ENCODE peak calls at places on chromosomes 2 and 18, in nine cellular contexts. E, R, D, N, B, L, M, S and G are unnamed samples.

GRCh38 chr18:75204262-75204977 is 4.5 kb downstream of the PTGR3 start:
- DNase-seq in E (no peak), R (peak; percentile 30), D (peak; percentile 31), N (no peak), B (no peak), L (peak; percentile 73), M (no peak), S (peak; percentile 68), G (peak; percentile 18)

GRCh38 chr2:120890566-120891360 is 155.1 kb downstream of the GLI2 start:
- DNase-seq in E (no peak), R (no peak), D (no peak), N (no peak), B (no peak), L (no peak), M (no peak), S (no peak), G (no peak)

GRCh38 chr2:6111676-6112294 is 419.6 kb downstream of the SOX11 start:
- DNase-seq in E (no peak), R (no peak), D (no peak), N (no peak), B (no peak), L (no peak), M (no peak), S (no peak), G (no peak)

GRCh38 chr2:191020742-191021381 is 6.9 kb upstream of the STAT1 start:
- DNase-seq in E (peak; percentile 27), R (peak; percentile 33), D (peak; percentile 24), N (no peak), B (peak; percentile 76), L (no peak), M (peak; percentile 64), S (no peak), G (peak; percentile 72)

GRCh38 chr2:173550143-173550542 is 195.5 kb downstream of the CDCA7 start:
- DNase-seq in E (no peak), R (no peak), D (no peak), N (no peak), B (peak; percentile 77), L (no peak), M (no peak), S (no peak), G (peak; percentile 72)

GRCh38 chr2:214069254-214069653 is 341.6 kb upstream of the VWC2L start:
- DNase-seq in E (no peak), R (peak; percentile 3), D (no peak), N (peak; percentile 28), B (peak; percentile 84), L (no peak), M (peak; percentile 94), S (no peak), G (peak; percentile 98)

GRCh38 chr2:137192366-137193315 is 427.3 kb downstream of the THSD7B start:
- DNase-seq in E (no peak), R (no peak), D (no peak), N (no peak), B (no peak), L (no peak), M (peak; percentile 73), S (no peak), G (peak; percentile 57)

GRCh38 chr2:101722878-101723277 is 25.4 kb downstream of the MAP4K4 start:
- DNase-seq in E (no peak), R (no peak), D (no peak), N (no peak), B (no peak), L (no peak), M (no peak), S (no peak), G (no peak)

GRCh38 chr2:18980104-18980777 is 378.2 kb downstream of the OSR1 start:
- DNase-seq in E (no peak), R (no peak), D (no peak), N (no peak), B (no peak), L (no peak), M (no peak), S (no peak), G (no peak)

GRCh38 chr2:197453914-197454398 is 604 bp downstream of the COQ10B start:
- DNase-seq in E (no peak), R (peak; percentile 68), D (peak; percentile 77), N (no peak), B (peak; percentile 85), L (no peak), M (peak; percentile 96), S (no peak), G (peak; percentile 94)

GRCh38 chr2:241577413-241578122 is 19.0 kb downstream of the BOK start:
- DNase-seq in E (no peak), R (no peak), D (no peak), N (no peak), B (peak; percentile 43), L (no peak), M (no peak), S (no peak), G (no peak)

GRCh38 chr2:207408086-207408794 is 121.5 kb upstream of the CREB1 start:
- DNase-seq in E (no peak), R (no peak), D (peak; percentile 9), N (no peak), B (peak; percentile 24), L (no peak), M (no peak), S (no peak), G (no peak)

GRCh38 chr2:127314193-127314988 is 20.4 kb upstream of the ERCC3 start:
- DNase-seq in E (no peak), R (no peak), D (no peak), N (no peak), B (no peak), L (no peak), M (no peak), S (no peak), G (no peak)